ENCODE peak calls at places on chromosomes 5 and 9, in ten cellular contexts. O is cardiac fibroblast, M is ovary, E is bronchial epithelial cell, B is esophagus squamous epithelium, R is PC-3, A is Peyer's patch, H is AG04450, X is SK-N-SH, I is fibroblast of the aortic adventitia. W is an unnamed sample.

GRCh38 chr9:83544002-83544698 is 5.9 kb upstream of the FRMD3 start:
- DNase-seq in O (peak), M (no peak), E (peak), B (no peak), R (peak), A (no peak), H (no peak), X (peak), I (peak), W (peak)

GRCh38 chr5:115947260-115947659 is 15.0 kb upstream of the LVRN start:
- DNase-seq in O (peak), M (no peak), E (peak), B (no peak), R (no peak), A (no peak), H (no peak), X (no peak), I (no peak), W (peak)

GRCh38 chr9:31166516-31166915 is 1217.9 kb upstream of the ACO1 start:
- DNase-seq in O (no peak), M (no peak), E (no peak), B (no peak), R (no peak), A (no peak), H (no peak), X (no peak), I (no peak), W (no peak)

GRCh38 chr9:136255166-136255538 is 9.5 kb upstream of the QSOX2 start:
- DNase-seq in O (peak), M (peak), E (no peak), B (no peak), R (no peak), A (no peak), H (no peak), X (no peak), I (peak), W (peak)

GRCh38 chr5:52842111-52842510 is 54.4 kb downstream of the ITGA1 start:
- DNase-seq in O (no peak), M (no peak), E (no peak), B (no peak), R (no peak), A (no peak), H (no peak), X (no peak), I (no peak), W (peak)

GRCh38 chr5:100777680-100778281 is 125.3 kb downstream of the ST8SIA4 start:
- DNase-seq in O (peak), M (no peak), E (peak), B (no peak), R (peak), A (peak), H (peak), X (no peak), I (peak), W (peak)

GRCh38 chr5:111998871-111999270 is 241.9 kb upstream of the NREP start:
- DNase-seq in O (peak), M (no peak), E (peak), B (no peak), R (no peak), A (no peak), H (no peak), X (no peak), I (no peak), W (peak)

GRCh38 chr5:38666668-38667498 is 110.4 kb upstream of the LIFR start:
- DNase-seq in O (peak), M (peak), E (peak), B (no peak), R (peak), A (no peak), H (no peak), X (peak), I (peak), W (peak)

GRCh38 chr5:81708889-81709288 is 42.0 kb downstream of the SSBP2 start:
- DNase-seq in O (no peak), M (no peak), E (no peak), B (no peak), R (no peak), A (no peak), H (no peak), X (no peak), I (no peak), W (no peak)

GRCh38 chr9:105144076-105144475 is 100.4 kb upstream of the SLC44A1 start:
- DNase-seq in O (peak), M (no peak), E (peak), B (no peak), R (no peak), A (no peak), H (no peak), X (no peak), I (no peak), W (no peak)

GRCh38 chr9:128917151-128917849 is 3.5 kb upstream of the PHYHD1 start:
- DNase-seq in O (peak), M (peak), E (peak), B (no peak), R (peak), A (no peak), H (no peak), X (no peak), I (peak), W (peak)

GRCh38 chr9:86902606-86903460 is 44.5 kb downstream of the GAS1 start:
- DNase-seq in O (no peak), M (peak), E (no peak), B (no peak), R (no peak), A (no peak), H (no peak), X (peak), I (no peak), W (no peak)

GRCh38 chr5:83846601-83847000 is 125.9 kb upstream of the HAPLN1 start:
- DNase-seq in O (no peak), M (no peak), E (no peak), B (no peak), R (no peak), A (no peak), H (no peak), X (peak), I (no peak), W (no peak)

GRCh38 chr5:79806741-79807140 is 117.1 kb downstream of the CMYA5 start:
- DNase-seq in O (peak), M (no peak), E (no peak), B (no peak), R (no peak), A (no peak), H (no peak), X (no peak), I (no peak), W (peak)

GRCh38 chr9:105264380-105264779 is 19.9 kb downstream of the SLC44A1 start:
- DNase-seq in O (peak), M (no peak), E (peak), B (no peak), R (peak), A (no peak), H (no peak), X (no peak), I (no peak), W (peak)

GRCh38 chr5:65948115-65948772 is 21.9 kb downstream of the ERBIN start:
- DNase-seq in O (no peak), M (no peak), E (no peak), B (no peak), R (no peak), A (no peak), H (peak), X (no peak), I (no peak), W (no peak)
- TF ChIP-seq CTCF in O (no peak), M (no peak), E (no peak), B (no peak), R (no peak), A (no peak), H (no peak), X (no peak), I (no peak), W (no peak)

GRCh38 chr5:175860531-175861045 is 10.8 kb upstream of the CPLX2 start:
- DNase-seq in O (no peak), M (no peak), E (no peak), B (no peak), R (no peak), A (no peak), H (no peak), X (no peak), I (no peak), W (no peak)

GRCh38 chr5:175862131-175863012 is 9.0 kb upstream of the CPLX2 start:
- DNase-seq in O (no peak), M (no peak), E (no peak), B (no peak), R (no peak), A (no peak), H (no peak), X (no peak), I (no peak), W (no peak)

GRCh38 chr5:175859916-175860315 is 11.5 kb upstream of the CPLX2 start:
- DNase-seq in O (no peak), M (no peak), E (no peak), B (no peak), R (no peak), A (no peak), H (no peak), X (no peak), I (no peak), W (no peak)

GRCh38 chr5:175863316-175863715 is 8.1 kb upstream of the CPLX2 start:
- DNase-seq in O (no peak), M (no peak), E (no peak), B (no peak), R (no peak), A (no peak), H (no peak), X (no peak), I (no peak), W (no peak)

GRCh38 chr5:175861337-175862130 is 9.8 kb upstream of the CPLX2 start:
- DNase-seq in O (no peak), M (no peak), E (no peak), B (no peak), R (no peak), A (no peak), H (no peak), X (peak), I (no peak), W (no peak)
- H3K4me3 ChIP-seq in O (no peak), M (no peak), E (no peak), B (no peak), R (no peak), A (no peak), H (no peak), X (no peak), I (no peak), W (no peak)

GRCh38 chr9:90898229-90898628 is 96.6 kb downstream of the SYK start:
- DNase-seq in O (peak), M (no peak), E (no peak), B (no peak), R (peak), A (no peak), H (no peak), X (no peak), I (peak), W (peak)
- TF ChIP-seq CTCF in O (peak), M (no peak), E (no peak), B (no peak), R (peak), A (no peak), H (peak), X (peak), I (peak), W (peak)

DNA sequence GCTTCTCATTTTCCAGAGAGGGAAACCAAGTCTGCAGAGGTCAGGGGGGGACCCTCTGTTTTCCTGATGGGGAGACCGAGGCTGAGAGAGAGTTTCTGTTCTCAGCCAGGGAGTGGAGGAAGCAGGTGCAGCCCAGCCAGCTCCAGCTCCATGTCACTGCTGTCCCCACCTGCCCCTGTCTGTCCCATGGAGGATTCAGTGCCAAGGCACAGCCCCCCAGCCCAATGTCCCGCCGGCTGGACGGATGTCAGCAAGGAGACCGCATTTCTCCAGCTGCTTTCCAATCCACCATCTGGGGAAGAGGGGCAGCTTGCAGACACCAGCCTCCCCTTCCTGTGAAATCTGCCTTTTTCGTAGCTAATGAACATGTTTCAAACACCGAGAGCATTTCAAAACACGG is 74.6 kb downstream of the NEK6 start:
- DNase-seq in O (no peak), M (no peak), E (no peak), B (no peak), R (no peak), A (no peak), H (no peak), X (no peak), I (no peak), W (no peak)
- H3K4me3 ChIP-seq in O (no peak), M (no peak), E (no peak), B (no peak), R (no peak), A (no peak), H (no peak), X (no peak), I (no peak), W (no peak)

GRCh38 chr9:37390759-37391158 is 31.7 kb upstream of the GRHPR start:
- DNase-seq in O (peak), M (no peak), E (peak), B (no peak), R (peak), A (peak), H (no peak), X (no peak), I (no peak), W (peak)
- TF ChIP-seq CTCF in O (peak), M (no peak), E (peak), B (peak), R (peak), A (peak), H (peak), X (peak), I (no peak), W (peak)

DNA sequence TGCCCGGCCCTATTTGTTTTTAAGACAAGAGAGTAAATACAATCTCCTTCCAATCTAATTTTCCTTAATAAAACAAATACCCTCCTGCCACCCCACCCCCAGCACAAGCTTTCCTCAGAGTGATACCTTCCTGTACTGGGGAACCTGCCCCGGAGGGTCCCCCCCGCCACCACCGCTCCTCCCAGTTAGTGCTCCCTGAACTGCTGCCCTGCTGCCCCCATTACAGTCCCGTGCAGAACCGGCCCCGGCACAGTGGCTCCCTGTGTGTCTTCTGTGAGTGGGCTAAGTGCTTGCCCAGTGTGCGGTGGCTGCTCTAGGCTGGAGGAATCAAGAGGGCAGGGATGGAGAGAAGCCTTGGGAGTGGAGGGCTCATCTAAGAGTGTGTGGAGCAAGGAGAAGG is 128.7 kb downstream of the DAB2IP start:
- DNase-seq in O (no peak), M (no peak), E (no peak), B (no peak), R (no peak), A (no peak), H (no peak), X (no peak), I (no peak), W (no peak)
- H3K4me3 ChIP-seq in O (no peak), M (no peak), E (no peak), B (no peak), R (no peak), A (no peak), H (no peak), X (no peak), I (no peak), W (no peak)

GRCh38 chr5:108451269-108451668 is 69.4 kb upstream of the FBXL17 start:
- DNase-seq in O (no peak), M (no peak), E (no peak), B (no peak), R (peak), A (no peak), H (no peak), X (no peak), I (no peak), W (peak)
- TF ChIP-seq CTCF in O (peak), M (no peak), E (no peak), B (no peak), R (peak), A (no peak), H (peak), X (peak), I (no peak), W (no peak)

W was measured in choroid plexus epithelial cell.